ENCODE peak calls at places on chromosome 1, in ten cellular contexts. One of them, this sample, is unnamed.

GRCh38 chr1:60068393-60069045 is 5.1 kb downstream of the C1orf87 start:
- DNase-seq in foreskin fibroblast: peak
- DNase-seq in GM06990: no peak
- DNase-seq in left lung: no peak
- DNase-seq in left ventricle myocardium inferior: no peak
- DNase-seq in brain microvascular endothelial cell: peak
- DNase-seq in heart left ventricle: no peak
- DNase-seq in prostate gland: no peak
- DNase-seq in mammary epithelial cell: no peak
- DNase-seq in BE2C: no peak
- DNase-seq in this sample: peak

GRCh38 chr1:97864615-97865014 is 56.2 kb downstream of the DPYD start:
- DNase-seq in foreskin fibroblast: no peak
- DNase-seq in GM06990: no peak
- DNase-seq in left lung: no peak
- DNase-seq in left ventricle myocardium inferior: no peak
- DNase-seq in brain microvascular endothelial cell: no peak
- DNase-seq in heart left ventricle: no peak
- DNase-seq in prostate gland: no peak
- DNase-seq in mammary epithelial cell: no peak
- DNase-seq in BE2C: no peak
- DNase-seq in this sample: no peak

GRCh38 chr1:17998889-17999288 is 108.7 kb upstream of the IGSF21 start:
- DNase-seq in foreskin fibroblast: no peak
- DNase-seq in GM06990: no peak
- DNase-seq in left lung: no peak
- DNase-seq in left ventricle myocardium inferior: no peak
- DNase-seq in brain microvascular endothelial cell: no peak
- DNase-seq in heart left ventricle: no peak
- DNase-seq in prostate gland: no peak
- DNase-seq in mammary epithelial cell: no peak
- DNase-seq in BE2C: no peak
- DNase-seq in this sample: no peak

GRCh38 chr1:203781962-203782361 is 13.5 kb upstream of the ZBED6 start:
- DNase-seq in foreskin fibroblast: no peak
- DNase-seq in GM06990: no peak
- DNase-seq in left lung: no peak
- DNase-seq in left ventricle myocardium inferior: no peak
- DNase-seq in brain microvascular endothelial cell: no peak
- DNase-seq in heart left ventricle: no peak
- DNase-seq in prostate gland: no peak
- DNase-seq in mammary epithelial cell: no peak
- DNase-seq in BE2C: no peak
- DNase-seq in this sample: no peak

GRCh38 chr1:27536767-27537166 is 46.8 kb upstream of the WASF2 start:
- DNase-seq in foreskin fibroblast: peak
- DNase-seq in GM06990: no peak
- DNase-seq in left lung: peak
- DNase-seq in left ventricle myocardium inferior: peak
- DNase-seq in brain microvascular endothelial cell: peak
- DNase-seq in heart left ventricle: peak
- DNase-seq in prostate gland: no peak
- DNase-seq in mammary epithelial cell: peak
- DNase-seq in BE2C: peak
- DNase-seq in this sample: peak

GRCh38 chr1:54549181-54549924 is 1.3 kb downstream of the ACOT11 start:
- DNase-seq in foreskin fibroblast: no peak
- DNase-seq in GM06990: no peak
- DNase-seq in left lung: no peak
- DNase-seq in left ventricle myocardium inferior: peak
- DNase-seq in brain microvascular endothelial cell: no peak
- DNase-seq in heart left ventricle: peak
- DNase-seq in prostate gland: no peak
- DNase-seq in mammary epithelial cell: no peak
- DNase-seq in BE2C: no peak
- DNase-seq in this sample: no peak

GRCh38 chr1:78318011-78318410 is 172.8 kb upstream of the PTGFR start:
- DNase-seq in foreskin fibroblast: no peak
- DNase-seq in GM06990: no peak
- DNase-seq in left lung: no peak
- DNase-seq in left ventricle myocardium inferior: no peak
- DNase-seq in brain microvascular endothelial cell: no peak
- DNase-seq in heart left ventricle: no peak
- DNase-seq in prostate gland: no peak
- DNase-seq in mammary epithelial cell: no peak
- DNase-seq in BE2C: no peak
- DNase-seq in this sample: no peak

GRCh38 chr1:22494144-22494543 is 42.5 kb downstream of the ZBTB40 start:
- DNase-seq in foreskin fibroblast: no peak
- DNase-seq in GM06990: no peak
- DNase-seq in left lung: no peak
- DNase-seq in left ventricle myocardium inferior: no peak
- DNase-seq in brain microvascular endothelial cell: no peak
- DNase-seq in heart left ventricle: no peak
- DNase-seq in prostate gland: no peak
- DNase-seq in mammary epithelial cell: no peak
- DNase-seq in BE2C: no peak
- DNase-seq in this sample: no peak

GRCh38 chr1:39130297-39130696 is 74.2 kb upstream of the MACF1 start:
- DNase-seq in foreskin fibroblast: peak
- DNase-seq in GM06990: no peak
- DNase-seq in left lung: no peak
- DNase-seq in left ventricle myocardium inferior: no peak
- DNase-seq in brain microvascular endothelial cell: peak
- DNase-seq in heart left ventricle: no peak
- DNase-seq in prostate gland: peak
- DNase-seq in mammary epithelial cell: peak
- DNase-seq in BE2C: no peak
- DNase-seq in this sample: peak

GRCh38 chr1:37890378-37891014 is 31.1 kb upstream of the MTF1 start:
- DNase-seq in foreskin fibroblast: no peak
- DNase-seq in GM06990: no peak
- DNase-seq in left lung: no peak
- DNase-seq in left ventricle myocardium inferior: no peak
- DNase-seq in brain microvascular endothelial cell: peak
- DNase-seq in heart left ventricle: no peak
- DNase-seq in prostate gland: peak
- DNase-seq in mammary epithelial cell: peak
- DNase-seq in BE2C: no peak
- DNase-seq in this sample: peak

DNA sequence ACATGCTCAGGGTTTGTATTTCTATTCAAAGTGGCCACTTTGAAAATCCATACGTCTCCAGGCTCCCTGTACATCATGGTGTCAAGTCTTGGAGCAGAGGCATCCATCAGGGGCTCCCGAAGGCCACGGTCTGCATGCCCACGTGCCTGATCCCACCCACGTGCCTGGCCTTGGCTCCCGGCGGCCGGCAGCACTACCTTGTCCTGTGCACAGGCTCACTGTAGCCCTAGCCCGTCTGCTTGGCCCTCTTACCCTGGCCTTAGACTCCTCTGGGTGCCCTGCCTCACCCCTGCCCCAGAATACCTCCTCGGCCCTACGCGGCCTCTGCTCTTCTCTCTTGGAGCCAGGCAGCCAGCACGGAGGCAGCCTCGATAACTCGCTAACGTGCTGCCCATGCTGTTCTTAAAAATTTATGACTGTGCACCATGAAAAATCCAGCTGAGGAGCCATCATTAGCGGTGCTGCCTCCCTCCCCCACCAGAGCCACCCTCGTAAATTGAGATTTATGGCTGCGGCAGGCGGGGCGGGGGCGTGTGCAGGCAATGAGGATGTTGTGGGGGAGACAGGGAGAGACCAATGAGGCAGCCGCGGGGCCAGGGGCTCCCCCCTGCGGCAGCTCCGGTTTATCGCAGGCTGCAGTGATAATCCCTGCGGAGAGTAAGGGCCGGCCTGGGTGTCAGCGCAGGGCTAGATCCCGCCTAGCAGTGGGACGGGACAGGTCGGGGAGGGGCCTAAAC is 24.6 kb downstream of the DMAP1 start:
- DNase-seq in foreskin fibroblast: peak
- DNase-seq in GM06990: peak
- DNase-seq in left lung: no peak
- DNase-seq in left ventricle myocardium inferior: no peak
- DNase-seq in brain microvascular endothelial cell: peak
- DNase-seq in heart left ventricle: no peak
- DNase-seq in prostate gland: peak
- DNase-seq in mammary epithelial cell: no peak
- DNase-seq in BE2C: peak
- DNase-seq in this sample: peak
- TF ChIP-seq CTCF in foreskin fibroblast: peak
- TF ChIP-seq CTCF in GM06990: peak
- TF ChIP-seq CTCF in left lung: peak
- TF ChIP-seq CTCF in left ventricle myocardium inferior: peak
- TF ChIP-seq CTCF in brain microvascular endothelial cell: peak
- TF ChIP-seq CTCF in heart left ventricle: no peak
- TF ChIP-seq CTCF in prostate gland: no peak
- TF ChIP-seq CTCF in mammary epithelial cell: peak
- TF ChIP-seq CTCF in BE2C: peak
- TF ChIP-seq CTCF in this sample: peak

DNA sequence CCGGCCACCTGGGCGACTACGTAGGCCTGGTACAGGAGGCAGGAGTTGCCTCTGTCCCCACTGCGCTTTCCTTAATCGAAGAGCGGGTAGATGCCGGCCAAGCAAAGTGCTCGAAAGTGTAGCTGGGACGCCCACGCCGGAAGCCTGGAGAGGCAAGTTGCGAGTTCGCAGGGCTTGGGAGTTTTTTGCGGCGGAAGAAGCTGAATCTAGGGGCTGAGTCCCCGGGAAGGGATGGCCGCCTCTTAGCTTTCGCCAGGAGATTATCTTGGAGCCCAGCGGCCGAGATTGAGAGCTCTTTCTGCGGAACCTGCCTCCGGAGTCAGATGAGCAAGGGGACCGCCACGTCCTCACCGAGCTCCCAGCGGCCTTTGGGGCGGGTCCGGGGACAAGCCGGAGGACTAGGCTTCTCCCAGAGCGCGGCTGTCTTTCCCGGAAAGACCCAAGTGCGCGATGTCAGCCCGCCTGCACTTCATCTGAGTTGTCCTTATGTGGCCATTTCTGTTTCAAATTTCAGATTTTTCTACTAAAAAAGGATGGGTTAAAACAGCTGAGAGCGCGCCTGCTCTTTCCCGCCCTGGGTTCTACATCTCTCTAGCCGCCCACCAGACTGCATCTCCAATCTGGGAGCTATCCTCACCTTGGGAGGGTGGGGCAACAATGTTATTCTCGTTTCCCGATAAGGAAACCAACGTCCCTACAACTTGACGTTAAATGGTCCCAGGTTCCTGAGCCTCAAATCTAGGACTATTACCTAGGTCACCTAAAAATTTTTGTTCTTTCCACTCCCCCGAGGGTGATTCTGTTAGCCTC is 12.4 kb upstream of the TBX15 start:
- DNase-seq in foreskin fibroblast: no peak
- DNase-seq in GM06990: no peak
- DNase-seq in left lung: no peak
- DNase-seq in left ventricle myocardium inferior: no peak
- DNase-seq in brain microvascular endothelial cell: no peak
- DNase-seq in heart left ventricle: no peak
- DNase-seq in prostate gland: no peak
- DNase-seq in mammary epithelial cell: no peak
- DNase-seq in BE2C: no peak
- DNase-seq in this sample: no peak
- H3K4me3 ChIP-seq in foreskin fibroblast: peak
- H3K4me3 ChIP-seq in GM06990: no peak
- H3K4me3 ChIP-seq in left lung: peak
- H3K4me3 ChIP-seq in left ventricle myocardium inferior: peak
- H3K4me3 ChIP-seq in brain microvascular endothelial cell: peak
- H3K4me3 ChIP-seq in heart left ventricle: peak
- H3K4me3 ChIP-seq in prostate gland: no peak
- H3K4me3 ChIP-seq in mammary epithelial cell: no peak
- H3K4me3 ChIP-seq in BE2C: no peak
- H3K4me3 ChIP-seq in this sample: peak

GRCh38 chr1:225845633-225846259 is 35.8 kb downstream of the EPHX1 start:
- DNase-seq in foreskin fibroblast: peak
- DNase-seq in GM06990: no peak
- DNase-seq in left lung: peak
- DNase-seq in left ventricle myocardium inferior: peak
- DNase-seq in brain microvascular endothelial cell: peak
- DNase-seq in heart left ventricle: peak
- DNase-seq in prostate gland: peak
- DNase-seq in mammary epithelial cell: peak
- DNase-seq in BE2C: peak
- DNase-seq in this sample: peak
- TF ChIP-seq CTCF in foreskin fibroblast: peak
- TF ChIP-seq CTCF in GM06990: peak
- TF ChIP-seq CTCF in left lung: peak
- TF ChIP-seq CTCF in left ventricle myocardium inferior: peak
- TF ChIP-seq CTCF in brain microvascular endothelial cell: peak
- TF ChIP-seq CTCF in heart left ventricle: peak
- TF ChIP-seq CTCF in prostate gland: peak
- TF ChIP-seq CTCF in mammary epithelial cell: peak
- TF ChIP-seq CTCF in BE2C: peak
- TF ChIP-seq CTCF in this sample: peak

GRCh38 chr1:1371354-1371740 is 3.7 kb downstream of the AURKAIP1 start:
- DNase-seq in foreskin fibroblast: no peak
- DNase-seq in GM06990: no peak
- DNase-seq in left lung: no peak
- DNase-seq in left ventricle myocardium inferior: no peak
- DNase-seq in brain microvascular endothelial cell: no peak
- DNase-seq in heart left ventricle: no peak
- DNase-seq in prostate gland: no peak
- DNase-seq in mammary epithelial cell: no peak
- DNase-seq in BE2C: no peak
- DNase-seq in this sample: peak

GRCh38 chr1:1373493-1374067 is 1.4 kb downstream of the AURKAIP1 start:
- DNase-seq in foreskin fibroblast: no peak
- DNase-seq in GM06990: no peak
- DNase-seq in left lung: no peak
- DNase-seq in left ventricle myocardium inferior: no peak
- DNase-seq in brain microvascular endothelial cell: no peak
- DNase-seq in heart left ventricle: peak
- DNase-seq in prostate gland: no peak
- DNase-seq in mammary epithelial cell: no peak
- DNase-seq in BE2C: no peak
- DNase-seq in this sample: no peak

GRCh38 chr1:1371741-1372711 is 3.0 kb downstream of the AURKAIP1 start:
- DNase-seq in foreskin fibroblast: no peak
- DNase-seq in GM06990: peak
- DNase-seq in left lung: no peak
- DNase-seq in left ventricle myocardium inferior: peak
- DNase-seq in brain microvascular endothelial cell: no peak
- DNase-seq in heart left ventricle: peak
- DNase-seq in prostate gland: peak
- DNase-seq in mammary epithelial cell: no peak
- DNase-seq in BE2C: peak
- DNase-seq in this sample: peak

GRCh38 chr1:1374068-1374860 is 743 bp downstream of the AURKAIP1 start:
- DNase-seq in foreskin fibroblast: no peak
- DNase-seq in GM06990: peak
- DNase-seq in left lung: no peak
- DNase-seq in left ventricle myocardium inferior: no peak
- DNase-seq in brain microvascular endothelial cell: no peak
- DNase-seq in heart left ventricle: peak
- DNase-seq in prostate gland: no peak
- DNase-seq in mammary epithelial cell: no peak
- DNase-seq in BE2C: peak
- DNase-seq in this sample: no peak

DNA sequence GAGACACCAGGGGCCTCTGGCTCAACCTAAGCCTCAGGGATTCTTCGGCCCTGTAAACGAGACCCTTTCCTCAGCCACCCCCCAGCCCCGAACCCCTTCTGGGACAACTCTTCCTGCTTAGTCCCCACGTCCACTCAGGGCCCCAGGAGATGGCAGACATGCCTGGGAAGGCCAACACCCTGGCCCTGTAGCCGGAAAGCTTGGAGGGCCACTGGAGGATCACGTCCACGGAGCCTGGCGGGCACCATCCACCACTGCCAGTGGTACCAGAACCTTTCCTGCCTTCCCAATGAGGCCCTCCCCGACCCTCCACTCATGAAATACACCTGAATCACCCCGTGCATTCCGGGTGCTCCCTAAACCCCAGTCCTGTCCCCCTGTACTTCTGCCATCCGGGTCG is 2.0 kb downstream of the AURKAIP1 start:
- DNase-seq in foreskin fibroblast: no peak
- DNase-seq in GM06990: no peak
- DNase-seq in left lung: no peak
- DNase-seq in left ventricle myocardium inferior: no peak
- DNase-seq in brain microvascular endothelial cell: no peak
- DNase-seq in heart left ventricle: no peak
- DNase-seq in prostate gland: no peak
- DNase-seq in mammary epithelial cell: no peak
- DNase-seq in BE2C: no peak
- DNase-seq in this sample: no peak
- H3K4me3 ChIP-seq in foreskin fibroblast: peak
- H3K4me3 ChIP-seq in GM06990: no peak
- H3K4me3 ChIP-seq in left lung: peak
- H3K4me3 ChIP-seq in left ventricle myocardium inferior: no peak
- H3K4me3 ChIP-seq in brain microvascular endothelial cell: no peak
- H3K4me3 ChIP-seq in heart left ventricle: no peak
- H3K4me3 ChIP-seq in prostate gland: no peak
- H3K4me3 ChIP-seq in mammary epithelial cell: no peak
- H3K4me3 ChIP-seq in BE2C: no peak
- H3K4me3 ChIP-seq in this sample: no peak

This sample was measured in fibroblast of villous mesenchyme.